ENCODE peak calls at places on chromosomes 1 and 21, in seven cellular contexts. One of them, this sample, is unnamed.

GRCh38 chr1:52602328-52603300 is at the start of gene GPX7:
- DNase-seq in mammary epithelial cell: no peak
- DNase-seq in transverse colon: peak
- DNase-seq in brain microvascular endothelial cell: peak
- DNase-seq in SK-N-SH: peak
- DNase-seq in left ventricle myocardium inferior: peak
- DNase-seq in uterus: peak
- DNase-seq in this sample: no peak

GRCh38 chr1:183180213-183180612 is 5.9 kb upstream of the LAMC2 start:
- DNase-seq in SK-N-SH: peak
- DNase-seq in mammary epithelial cell: peak
- DNase-seq in left ventricle myocardium inferior: no peak
- DNase-seq in brain microvascular endothelial cell: peak
- DNase-seq in uterus: peak
- DNase-seq in transverse colon: peak
- DNase-seq in this sample: no peak

GRCh38 chr1:94702440-94702810 is 117.7 kb upstream of the SLC44A3 start:
- DNase-seq in mammary epithelial cell: no peak
- DNase-seq in SK-N-SH: no peak
- DNase-seq in uterus: peak
- DNase-seq in transverse colon: no peak
- DNase-seq in left ventricle myocardium inferior: no peak
- DNase-seq in brain microvascular endothelial cell: no peak
- DNase-seq in this sample: no peak

GRCh38 chr1:109338091-109338490 is 31.3 kb upstream of the MYBPHL start:
- DNase-seq in brain microvascular endothelial cell: no peak
- DNase-seq in transverse colon: no peak
- DNase-seq in mammary epithelial cell: no peak
- DNase-seq in SK-N-SH: no peak
- DNase-seq in uterus: no peak
- DNase-seq in left ventricle myocardium inferior: no peak
- DNase-seq in this sample: no peak

GRCh38 chr1:12185556-12186276 is 18.9 kb downstream of the TNFRSF1B start:
- DNase-seq in mammary epithelial cell: no peak
- DNase-seq in SK-N-SH: no peak
- DNase-seq in transverse colon: no peak
- DNase-seq in uterus: no peak
- DNase-seq in left ventricle myocardium inferior: no peak
- DNase-seq in brain microvascular endothelial cell: no peak
- DNase-seq in this sample: no peak

GRCh38 chr1:204516180-204516879 is at the start of gene MDM4:
- DNase-seq in uterus: peak
- DNase-seq in brain microvascular endothelial cell: peak
- DNase-seq in transverse colon: peak
- DNase-seq in SK-N-SH: peak
- DNase-seq in mammary epithelial cell: peak
- DNase-seq in left ventricle myocardium inferior: peak
- DNase-seq in this sample: peak

GRCh38 chr1:243734311-243734700 is 115.7 kb downstream of the AKT3 start:
- DNase-seq in SK-N-SH: no peak
- DNase-seq in transverse colon: no peak
- DNase-seq in uterus: no peak
- DNase-seq in brain microvascular endothelial cell: no peak
- DNase-seq in left ventricle myocardium inferior: no peak
- DNase-seq in mammary epithelial cell: peak
- DNase-seq in this sample: no peak

GRCh38 chr1:172637522-172637921 is 21.4 kb upstream of the FASLG start:
- DNase-seq in mammary epithelial cell: peak
- DNase-seq in SK-N-SH: no peak
- DNase-seq in transverse colon: no peak
- DNase-seq in brain microvascular endothelial cell: peak
- DNase-seq in left ventricle myocardium inferior: no peak
- DNase-seq in uterus: no peak
- DNase-seq in this sample: no peak

GRCh38 chr1:159584536-159584935 is 3.1 kb upstream of the APCS start:
- DNase-seq in SK-N-SH: no peak
- DNase-seq in transverse colon: no peak
- DNase-seq in left ventricle myocardium inferior: no peak
- DNase-seq in brain microvascular endothelial cell: no peak
- DNase-seq in uterus: no peak
- DNase-seq in mammary epithelial cell: no peak
- DNase-seq in this sample: no peak

GRCh38 chr1:204285438-204286322 is 71.9 kb upstream of the GOLT1A start:
- DNase-seq in SK-N-SH: no peak
- DNase-seq in left ventricle myocardium inferior: no peak
- DNase-seq in brain microvascular endothelial cell: no peak
- DNase-seq in mammary epithelial cell: no peak
- DNase-seq in uterus: no peak
- DNase-seq in transverse colon: no peak
- DNase-seq in this sample: no peak

GRCh38 chr1:107534632-107535031 is 393.8 kb downstream of the NTNG1 start:
- DNase-seq in left ventricle myocardium inferior: no peak
- DNase-seq in transverse colon: peak
- DNase-seq in uterus: no peak
- DNase-seq in SK-N-SH: no peak
- DNase-seq in mammary epithelial cell: no peak
- DNase-seq in brain microvascular endothelial cell: no peak
- DNase-seq in this sample: no peak

GRCh38 chr1:150551784-150552691 is 2.8 kb downstream of the ADAMTSL4 start:
- DNase-seq in SK-N-SH: no peak
- DNase-seq in left ventricle myocardium inferior: peak
- DNase-seq in mammary epithelial cell: peak
- DNase-seq in uterus: peak
- DNase-seq in brain microvascular endothelial cell: peak
- DNase-seq in transverse colon: peak
- DNase-seq in this sample: no peak

GRCh38 chr1:9239622-9240401 is 5.2 kb downstream of the H6PD start:
- DNase-seq in transverse colon: peak
- DNase-seq in mammary epithelial cell: peak
- DNase-seq in SK-N-SH: no peak
- DNase-seq in left ventricle myocardium inferior: peak
- DNase-seq in brain microvascular endothelial cell: peak
- DNase-seq in uterus: peak
- DNase-seq in this sample: no peak

GRCh38 chr1:208161656-208162375 is 82.4 kb downstream of the PLXNA2 start:
- DNase-seq in left ventricle myocardium inferior: no peak
- DNase-seq in uterus: peak
- DNase-seq in mammary epithelial cell: no peak
- DNase-seq in SK-N-SH: peak
- DNase-seq in brain microvascular endothelial cell: no peak
- DNase-seq in transverse colon: no peak
- DNase-seq in this sample: no peak

GRCh38 chr1:223225061-223225460 is 82.0 kb upstream of the TLR5 start:
- DNase-seq in SK-N-SH: no peak
- DNase-seq in mammary epithelial cell: no peak
- DNase-seq in brain microvascular endothelial cell: no peak
- DNase-seq in uterus: no peak
- DNase-seq in transverse colon: no peak
- DNase-seq in left ventricle myocardium inferior: no peak
- DNase-seq in this sample: no peak

GRCh38 chr1:55781944-55782482 is 566.8 kb upstream of the USP24 start:
- DNase-seq in uterus: peak
- DNase-seq in left ventricle myocardium inferior: no peak
- DNase-seq in SK-N-SH: no peak
- DNase-seq in transverse colon: peak
- DNase-seq in brain microvascular endothelial cell: peak
- DNase-seq in mammary epithelial cell: peak
- DNase-seq in this sample: peak

GRCh38 chr1:199774433-199775089 is 252.9 kb upstream of the NR5A2 start:
- DNase-seq in transverse colon: peak
- DNase-seq in SK-N-SH: no peak
- DNase-seq in uterus: no peak
- DNase-seq in left ventricle myocardium inferior: no peak
- DNase-seq in mammary epithelial cell: peak
- DNase-seq in brain microvascular endothelial cell: peak
- DNase-seq in this sample: no peak

GRCh38 chr1:232988572-232989040 is 38.2 kb downstream of the NTPCR start:
- DNase-seq in brain microvascular endothelial cell: peak
- DNase-seq in mammary epithelial cell: peak
- DNase-seq in left ventricle myocardium inferior: no peak
- DNase-seq in transverse colon: no peak
- DNase-seq in uterus: no peak
- DNase-seq in SK-N-SH: peak
- DNase-seq in this sample: no peak

GRCh38 chr1:150999051-150999674 is 7.5 kb downstream of the MINDY1 start:
- DNase-seq in brain microvascular endothelial cell: peak
- DNase-seq in mammary epithelial cell: no peak
- DNase-seq in uterus: no peak
- DNase-seq in transverse colon: no peak
- DNase-seq in left ventricle myocardium inferior: no peak
- DNase-seq in SK-N-SH: no peak
- DNase-seq in this sample: no peak

GRCh38 chr21:36297555-36297937 is 22.5 kb upstream of the MORC3 start:
- DNase-seq in transverse colon: no peak
- DNase-seq in left ventricle myocardium inferior: no peak
- DNase-seq in mammary epithelial cell: no peak
- DNase-seq in uterus: no peak
- DNase-seq in brain microvascular endothelial cell: no peak
- DNase-seq in SK-N-SH: no peak
- DNase-seq in this sample: no peak

GRCh38 chr1:246875041-246876026 is 56.4 kb downstream of the AHCTF1 start:
- DNase-seq in SK-N-SH: no peak
- DNase-seq in uterus: no peak
- DNase-seq in brain microvascular endothelial cell: peak
- DNase-seq in left ventricle myocardium inferior: no peak
- DNase-seq in transverse colon: peak
- DNase-seq in mammary epithelial cell: peak
- DNase-seq in this sample: no peak

GRCh38 chr1:85975770-85976386 is 180.7 kb downstream of the COL24A1 start:
- DNase-seq in uterus: no peak
- DNase-seq in left ventricle myocardium inferior: no peak
- DNase-seq in transverse colon: no peak
- DNase-seq in mammary epithelial cell: no peak
- DNase-seq in brain microvascular endothelial cell: no peak
- DNase-seq in SK-N-SH: no peak
- DNase-seq in this sample: no peak

GRCh38 chr1:96641292-96641691 is 80.3 kb upstream of the PTBP2 start:
- DNase-seq in brain microvascular endothelial cell: no peak
- DNase-seq in SK-N-SH: no peak
- DNase-seq in left ventricle myocardium inferior: no peak
- DNase-seq in uterus: no peak
- DNase-seq in mammary epithelial cell: peak
- DNase-seq in transverse colon: no peak
- DNase-seq in this sample: no peak

DNA sequence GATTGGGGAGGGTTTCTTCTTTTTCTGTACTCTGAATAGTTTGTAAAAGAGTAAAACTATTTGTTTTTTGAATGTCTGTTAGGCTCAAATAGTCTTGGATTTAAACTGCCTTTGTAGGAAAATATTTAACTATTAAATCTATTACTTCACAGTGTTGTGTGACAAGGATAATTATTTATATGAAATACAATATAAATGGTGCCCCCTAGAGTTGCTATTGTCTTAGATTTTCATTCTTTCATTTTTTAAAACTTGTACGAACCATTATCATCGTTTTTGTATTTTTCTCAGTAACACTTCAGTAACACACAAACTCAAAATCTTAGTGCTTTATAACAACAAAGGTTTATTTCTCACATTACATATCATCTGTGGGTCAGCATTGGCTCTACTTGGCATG is 37.4 kb downstream of the C1orf185 start:
- DNase-seq in SK-N-SH: no peak
- DNase-seq in mammary epithelial cell: no peak
- DNase-seq in transverse colon: no peak
- DNase-seq in brain microvascular endothelial cell: no peak
- DNase-seq in uterus: no peak
- DNase-seq in left ventricle myocardium inferior: no peak
- DNase-seq in this sample: no peak
- TF ChIP-seq CTCF in SK-N-SH: peak
- TF ChIP-seq CTCF in mammary epithelial cell: peak
- TF ChIP-seq CTCF in transverse colon: no peak
- TF ChIP-seq CTCF in brain microvascular endothelial cell: no peak
- TF ChIP-seq CTCF in uterus: no peak
- TF ChIP-seq CTCF in left ventricle myocardium inferior: no peak
- TF ChIP-seq CTCF in this sample: no peak

DNA sequence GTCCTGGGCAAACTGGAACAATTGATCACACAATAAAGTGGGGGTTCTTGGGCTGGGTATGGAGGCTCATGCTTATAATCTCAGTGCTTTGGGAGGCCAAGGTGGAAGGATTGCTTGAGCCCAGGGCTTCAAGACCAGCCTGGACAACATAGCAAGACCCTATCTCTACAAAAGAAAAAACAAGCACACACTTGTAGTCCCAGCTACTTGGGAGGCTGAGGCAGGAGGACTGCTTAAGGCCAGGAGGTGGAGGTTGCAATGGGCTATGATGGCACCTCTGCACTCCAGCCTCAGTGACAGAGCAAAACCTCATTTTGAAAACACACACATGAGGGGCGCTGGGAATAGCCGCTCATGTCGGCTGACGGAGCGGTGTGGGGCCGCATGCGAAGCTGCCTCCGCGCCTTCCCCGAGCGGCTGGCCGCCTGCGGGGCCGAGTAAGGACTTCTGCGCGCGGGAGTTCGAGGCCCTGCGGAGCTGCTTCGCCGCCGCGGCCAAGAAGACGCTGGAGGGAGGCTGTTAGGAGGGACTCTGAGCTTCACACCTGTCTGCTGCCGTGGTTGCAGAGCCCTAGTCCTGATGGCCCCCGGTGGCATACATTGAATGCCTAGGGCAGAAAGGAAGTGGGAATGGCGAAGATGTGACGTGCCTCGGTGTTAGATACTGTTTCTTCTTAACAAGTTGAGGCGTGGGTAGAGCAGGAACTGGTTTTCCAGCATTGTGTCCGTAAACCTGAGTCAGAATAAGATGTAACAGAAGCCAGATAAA is 59.5 kb downstream of the ACBD3 start:
- DNase-seq in SK-N-SH: no peak
- DNase-seq in mammary epithelial cell: peak
- DNase-seq in transverse colon: peak
- DNase-seq in uterus: no peak
- DNase-seq in brain microvascular endothelial cell: no peak
- DNase-seq in left ventricle myocardium inferior: no peak
- DNase-seq in this sample: no peak
- H3K27ac ChIP-seq in SK-N-SH: no peak
- H3K27ac ChIP-seq in mammary epithelial cell: no peak
- H3K27ac ChIP-seq in transverse colon: peak
- H3K27ac ChIP-seq in uterus: no peak
- H3K27ac ChIP-seq in brain microvascular endothelial cell: no peak
- H3K27ac ChIP-seq in left ventricle myocardium inferior: peak
- H3K27ac ChIP-seq in this sample: no peak

GRCh38 chr1:219567341-219567947 is 45.5 kb downstream of the ZC3H11B start:
- DNase-seq in transverse colon: no peak
- DNase-seq in left ventricle myocardium inferior: no peak
- DNase-seq in mammary epithelial cell: peak
- DNase-seq in SK-N-SH: peak
- DNase-seq in brain microvascular endothelial cell: peak
- DNase-seq in uterus: no peak
- DNase-seq in this sample: peak
- TF ChIP-seq CTCF in transverse colon: peak
- TF ChIP-seq CTCF in left ventricle myocardium inferior: peak
- TF ChIP-seq CTCF in mammary epithelial cell: peak
- TF ChIP-seq CTCF in SK-N-SH: peak
- TF ChIP-seq CTCF in brain microvascular endothelial cell: peak
- TF ChIP-seq CTCF in uterus: peak
- TF ChIP-seq CTCF in this sample: peak

GRCh38 chr1:7300893-7301292 is 470.2 kb upstream of the VAMP3 start:
- DNase-seq in left ventricle myocardium inferior: no peak
- DNase-seq in mammary epithelial cell: peak
- DNase-seq in uterus: no peak
- DNase-seq in SK-N-SH: no peak
- DNase-seq in transverse colon: peak
- DNase-seq in brain microvascular endothelial cell: peak
- DNase-seq in this sample: peak
- H3K27ac ChIP-seq in left ventricle myocardium inferior: no peak
- H3K27ac ChIP-seq in mammary epithelial cell: no peak
- H3K27ac ChIP-seq in uterus: no peak
- H3K27ac ChIP-seq in SK-N-SH: peak
- H3K27ac ChIP-seq in transverse colon: peak
- H3K27ac ChIP-seq in brain microvascular endothelial cell: peak
- H3K27ac ChIP-seq in this sample: peak